ENCODE peak calls at places on chromosome 21, in six cellular contexts. J is fibroblast of the aortic adventitia, X is uterus, M is body of pancreas, K is neural progenitor cell, R is cardiac muscle cell. I is an unnamed sample.

GRCh38 chr21:28899220-28899619 is 93.5 kb downstream of the LTN1 start:
- DNase-seq in J (peak), X (no peak), M (no peak), K (no peak), R (no peak), I (no peak)

GRCh38 chr21:44996983-44997936 is 57.4 kb downstream of the SLX9 start:
- DNase-seq in J (no peak), X (no peak), M (no peak), K (no peak), R (no peak), I (no peak)

GRCh38 chr21:44872568-44873355 is 728 bp downstream of the PTTG1IP start:
- DNase-seq in J (peak), X (peak), M (no peak), K (peak), R (peak), I (peak)

GRCh38 chr21:45331521-45332257 is 44.0 kb upstream of the POFUT2 start:
- DNase-seq in J (no peak), X (no peak), M (peak), K (peak), R (no peak), I (no peak)

GRCh38 chr21:22536511-22536910 is 1538.3 kb downstream of the NCAM2 start:
- DNase-seq in J (no peak), X (no peak), M (no peak), K (no peak), R (no peak), I (peak)

GRCh38 chr21:32332463-32332951 is 33.9 kb downstream of the MRAP start:
- DNase-seq in J (no peak), X (no peak), M (no peak), K (no peak), R (no peak), I (no peak)

GRCh38 chr21:29334717-29335428 is 36.2 kb downstream of the BACH1 start:
- DNase-seq in J (peak), X (no peak), M (no peak), K (no peak), R (no peak), I (peak)

GRCh38 chr21:29114765-29115164 is 15.7 kb upstream of the MAP3K7CL start:
- DNase-seq in J (peak), X (no peak), M (no peak), K (peak), R (no peak), I (peak)

GRCh38 chr21:35088235-35088865 is 39.2 kb upstream of the RUNX1 start:
- DNase-seq in J (no peak), X (no peak), M (no peak), K (no peak), R (no peak), I (no peak)

GRCh38 chr21:44485254-44485793 is 30.0 kb downstream of the LRRC3 start:
- DNase-seq in J (peak), X (peak), M (no peak), K (peak), R (peak), I (peak)

GRCh38 chr21:44054710-44055109 is 42.6 kb downstream of the TRAPPC10 start:
- DNase-seq in J (peak), X (no peak), M (no peak), K (no peak), R (no peak), I (peak)

GRCh38 chr21:31182231-31183129 is 144.2 kb upstream of the KRTAP19-8 start:
- DNase-seq in J (no peak), X (no peak), M (no peak), K (no peak), R (no peak), I (no peak)

GRCh38 chr21:28636988-28637691 is 355.5 kb downstream of the LTN1 start:
- DNase-seq in J (peak), X (no peak), M (no peak), K (no peak), R (no peak), I (peak)

GRCh38 chr21:45286671-45287437 is 841 bp downstream of the POFUT2 start:
- DNase-seq in J (no peak), X (no peak), M (no peak), K (peak), R (peak), I (no peak)

GRCh38 chr21:45293726-45294401 is 6.2 kb upstream of the POFUT2 start:
- DNase-seq in J (no peak), X (no peak), M (no peak), K (no peak), R (no peak), I (no peak)

GRCh38 chr21:45109831-45110492 is 35.6 kb downstream of the ADARB1 start:
- DNase-seq in J (no peak), X (no peak), M (no peak), K (no peak), R (peak), I (peak)

GRCh38 chr21:35226960-35227741 is 178.0 kb upstream of the RUNX1 start:
- DNase-seq in J (no peak), X (no peak), M (no peak), K (no peak), R (no peak), I (no peak)

GRCh38 chr21:34345091-34345871 is 18.5 kb upstream of the KCNE2 start:
- DNase-seq in J (no peak), X (no peak), M (no peak), K (no peak), R (no peak), I (peak)

GRCh38 chr21:21200103-21200938 is 202.1 kb downstream of the NCAM2 start:
- DNase-seq in J (peak), X (peak), M (peak), K (no peak), R (no peak), I (peak)

GRCh38 chr21:28215214-28215954 is 777.3 kb downstream of the LTN1 start:
- DNase-seq in J (peak), X (peak), M (no peak), K (no peak), R (no peak), I (no peak)

GRCh38 chr21:32934829-32935228 is 90.9 kb upstream of the OLIG2 start:
- DNase-seq in J (no peak), X (no peak), M (no peak), K (no peak), R (no peak), I (no peak)

GRCh38 chr21:25717491-25718139 is 17.1 kb downstream of the ATP5PF start:
- DNase-seq in J (peak), X (no peak), M (no peak), K (no peak), R (peak), I (peak)

GRCh38 chr21:33419538-33420123 is 16.4 kb downstream of the IFNGR2 start:
- DNase-seq in J (peak), X (peak), M (no peak), K (no peak), R (no peak), I (peak)

GRCh38 chr21:28781602-28782274 is 210.9 kb downstream of the LTN1 start:
- DNase-seq in J (peak), X (no peak), M (no peak), K (peak), R (peak), I (no peak)

GRCh38 chr21:35586305-35586704 is 474.0 kb downstream of the SETD4 start:
- DNase-seq in J (no peak), X (no peak), M (no peak), K (no peak), R (no peak), I (no peak)

GRCh38 chr21:41859297-41859980 is 19.7 kb downstream of the PRDM15 start:
- DNase-seq in J (no peak), X (no peak), M (no peak), K (no peak), R (no peak), I (no peak)

GRCh38 chr21:41858466-41859296 is 20.5 kb downstream of the PRDM15 start:
- DNase-seq in J (no peak), X (no peak), M (no peak), K (no peak), R (no peak), I (no peak)

GRCh38 chr21:41863439-41863740 is 15.8 kb downstream of the PRDM15 start:
- DNase-seq in J (no peak), X (no peak), M (no peak), K (no peak), R (no peak), I (no peak)

GRCh38 chr21:41861987-41862386 is 17.2 kb downstream of the PRDM15 start:
- DNase-seq in J (no peak), X (no peak), M (no peak), K (no peak), R (no peak), I (no peak)

GRCh38 chr21:41861255-41861654 is 17.9 kb downstream of the PRDM15 start:
- DNase-seq in J (no peak), X (no peak), M (no peak), K (no peak), R (no peak), I (no peak)
- H3K4me3 ChIP-seq in J (no peak), X (no peak), M (no peak), K (no peak), R (no peak), I (no peak)

GRCh38 chr21:38668501-38668900 is 137.2 kb upstream of the ETS2 start:
- DNase-seq in J (no peak), X (no peak), M (no peak), K (no peak), R (no peak), I (no peak)

GRCh38 chr21:38667466-38667865 is 138.3 kb upstream of the ETS2 start:
- DNase-seq in J (no peak), X (no peak), M (no peak), K (no peak), R (no peak), I (no peak)

GRCh38 chr21:38668067-38668466 is 137.7 kb upstream of the ETS2 start:
- DNase-seq in J (no peak), X (no peak), M (no peak), K (no peak), R (no peak), I (no peak)

GRCh38 chr21:38671716-38672115 is 134.0 kb upstream of the ETS2 start:
- DNase-seq in J (peak), X (no peak), M (no peak), K (no peak), R (no peak), I (peak)

DNA sequence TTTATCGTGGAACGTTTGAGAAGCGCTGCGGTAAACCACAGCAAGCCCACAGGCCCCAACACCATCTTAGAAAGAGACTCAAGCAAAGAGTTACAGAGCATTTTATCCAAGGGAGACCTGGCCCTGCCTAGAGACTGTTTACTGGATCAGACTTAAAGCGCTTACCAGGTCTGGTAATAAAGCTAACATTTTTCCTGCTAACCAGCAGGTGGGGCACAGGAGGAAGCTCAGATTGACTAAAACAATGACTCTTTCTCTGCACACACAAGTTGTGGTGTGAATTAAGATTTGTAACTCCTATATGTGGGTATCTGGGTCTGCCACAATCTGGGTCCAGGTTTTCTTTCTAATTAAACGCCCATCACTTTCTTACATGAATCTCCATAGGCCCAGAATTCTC is 136.5 kb upstream of the ETS2 start:
- DNase-seq in J (peak), X (no peak), M (no peak), K (peak), R (peak), I (peak)
- TF ChIP-seq CTCF in J (peak), X (no peak), M (no peak), K (peak), R (peak), I (peak)

GRCh38 chr21:38914071-38914491 is 108.4 kb downstream of the ETS2 start:
- DNase-seq in J (peak), X (no peak), M (no peak), K (no peak), R (no peak), I (no peak)

GRCh38 chr21:38913120-38913975 is 107.6 kb downstream of the ETS2 start:
- DNase-seq in J (peak), X (peak), M (peak), K (peak), R (peak), I (peak)

GRCh38 chr21:38912355-38912619 is 106.6 kb downstream of the ETS2 start:
- DNase-seq in J (peak), X (no peak), M (no peak), K (no peak), R (no peak), I (peak)

GRCh38 chr21:38911523-38912354 is 106.0 kb downstream of the ETS2 start:
- DNase-seq in J (no peak), X (no peak), M (peak), K (no peak), R (no peak), I (no peak)

GRCh38 chr21:38912789-38913119 is 107.0 kb downstream of the ETS2 start:
- DNase-seq in J (no peak), X (no peak), M (no peak), K (no peak), R (no peak), I (no peak)
- H3K4me3 ChIP-seq in J (no peak), X (peak), M (no peak), K (peak), R (no peak), I (no peak)

DNA sequence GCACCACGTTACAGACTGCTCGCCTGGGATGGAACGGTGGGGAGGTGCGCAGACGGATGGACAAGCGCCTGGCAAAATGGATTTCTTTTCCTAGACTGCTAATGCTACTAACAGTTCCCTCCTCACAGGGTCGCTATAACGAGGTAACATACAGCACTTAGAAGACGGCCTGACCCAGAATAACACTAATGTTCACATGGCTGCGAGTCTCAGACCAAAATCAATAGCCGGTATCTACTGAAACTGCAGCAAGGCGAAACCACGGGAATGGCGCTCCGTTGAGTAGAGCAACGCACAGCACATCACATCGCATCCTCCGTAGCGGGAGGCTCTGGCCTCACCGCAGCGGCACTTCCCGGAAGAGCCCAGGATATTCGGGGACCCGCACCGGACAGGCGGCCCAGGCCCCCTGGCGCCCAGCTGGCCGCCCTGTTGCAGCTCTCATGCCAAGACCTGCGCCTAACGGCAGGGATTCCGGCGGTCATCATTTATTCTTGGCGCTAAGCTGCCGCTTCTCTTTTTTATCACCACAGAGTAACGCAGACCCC is 46.6 kb downstream of the VPS26C start:
- DNase-seq in J (peak), X (no peak), M (peak), K (no peak), R (peak), I (peak)
- TF ChIP-seq CTCF in J (peak), X (no peak), M (no peak), K (no peak), R (no peak), I (no peak)

DNA sequence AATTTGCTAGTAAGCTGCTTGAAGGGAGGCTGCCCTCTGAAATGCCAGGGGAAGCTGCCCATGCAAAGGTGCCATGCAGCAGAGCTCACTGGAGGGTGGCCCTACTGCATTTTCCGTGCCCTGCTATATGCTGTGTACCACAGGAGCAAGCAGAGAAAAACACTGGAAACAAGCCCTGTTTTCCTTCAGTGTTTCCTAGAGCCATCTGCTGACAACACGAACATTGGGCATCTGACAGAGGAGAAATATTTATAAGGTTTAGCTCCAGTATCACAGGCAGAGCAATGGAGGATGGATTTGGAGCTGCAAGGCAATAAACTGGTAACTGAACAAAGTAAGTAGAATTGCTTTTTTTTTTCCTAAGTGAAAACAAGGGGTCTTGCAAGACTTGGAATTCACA is 198.4 kb downstream of the USP25 start:
- DNase-seq in J (no peak), X (no peak), M (no peak), K (no peak), R (no peak), I (no peak)
- H3K4me3 ChIP-seq in J (no peak), X (no peak), M (no peak), K (no peak), R (no peak), I (no peak)